ENCODE peak calls at places on chromosomes 1 and 21, in nine cellular contexts. A, J, O, N, V, Y, B, G and S are unnamed samples.

GRCh38 chr1:203592728-203593127 is 33.9 kb upstream of the ATP2B4 start:
- DNase-seq in B (no peak), V (no peak), N (no peak), O (peak), G (no peak), J (no peak), A (no peak), Y (no peak), S (no peak)

GRCh38 chr1:77281491-77282186 is at the start of gene AK5:
- DNase-seq in A (peak), V (no peak), Y (peak), N (peak), J (peak), O (no peak), G (peak), B (peak), S (peak)

GRCh38 chr1:151238467-151238739 is 16.1 kb upstream of the PSMD4 start:
- DNase-seq in V (no peak), J (no peak), O (no peak), N (no peak), Y (no peak), A (no peak), B (no peak), G (no peak), S (no peak)

GRCh38 chr1:47722101-47722500 is 275.1 kb downstream of the TRABD2B start:
- DNase-seq in Y (no peak), A (no peak), J (no peak), N (no peak), B (no peak), G (no peak), V (no peak), O (no peak), S (no peak)

GRCh38 chr21:39387461-39388037 is 38.7 kb upstream of the HMGN1 start:
- DNase-seq in G (peak), Y (peak), J (peak), O (peak), B (peak), A (peak), N (peak), V (peak), S (peak)

GRCh38 chr1:101288491-101288944 is 51.7 kb downstream of the S1PR1 start:
- DNase-seq in Y (peak), V (peak), B (peak), A (no peak), J (peak), G (peak), O (peak), N (peak), S (no peak)

GRCh38 chr1:228977307-228977706 is 242.0 kb downstream of the RHOU start:
- DNase-seq in Y (no peak), V (no peak), B (no peak), G (no peak), J (no peak), A (no peak), N (no peak), O (no peak), S (no peak)

GRCh38 chr1:182995894-182996293 is 27.3 kb upstream of the LAMC1 start:
- DNase-seq in Y (no peak), G (no peak), A (no peak), O (no peak), N (no peak), B (no peak), J (no peak), V (no peak), S (no peak)

GRCh38 chr1:55531644-55532043 is 316.5 kb upstream of the USP24 start:
- DNase-seq in O (no peak), N (no peak), J (no peak), Y (no peak), B (no peak), G (no peak), V (no peak), A (no peak), S (no peak)

GRCh38 chr1:32111789-32112188 is 3.9 kb downstream of the KPNA6 start:
- DNase-seq in G (no peak), A (no peak), V (no peak), Y (no peak), N (no peak), J (no peak), B (no peak), O (no peak), S (no peak)

GRCh38 chr1:230010618-230011332 is 56.3 kb upstream of the GALNT2 start:
- DNase-seq in O (no peak), B (no peak), G (no peak), Y (no peak), A (no peak), V (no peak), J (no peak), N (no peak), S (no peak)

GRCh38 chr1:214830956-214831355 is 228.0 kb downstream of the CENPF start:
- DNase-seq in N (no peak), A (no peak), J (no peak), Y (no peak), G (no peak), V (no peak), O (no peak), B (no peak), S (no peak)

GRCh38 chr1:246333855-246334254 is 173.2 kb downstream of the SMYD3 start:
- DNase-seq in N (no peak), G (no peak), Y (no peak), O (no peak), B (no peak), V (no peak), J (no peak), A (no peak), S (no peak)

GRCh38 chr1:68459796-68460195 is 10.0 kb upstream of the RPE65 start:
- DNase-seq in B (no peak), G (no peak), N (no peak), V (no peak), A (no peak), O (no peak), Y (no peak), J (no peak), S (no peak)